ENCODE peak calls at places on chromosomes 3 and 15, in seven cellular contexts. V, A, E, S, T, G and I are unnamed samples.

GRCh38 chr3:4897765-4898453 is 81.3 kb upstream of the BHLHE40 start:
- DNase-seq in S (no peak), T (no peak), V (no peak), G (no peak), A (no peak), E (no peak), I (no peak)

GRCh38 chr3:104598848-104599501 is 767.7 kb upstream of the ALCAM start:
- DNase-seq in A (no peak), E (no peak), V (no peak), S (no peak), G (no peak), T (no peak), I (no peak)

GRCh38 chr3:40313975-40314860 is 4.7 kb downstream of the EIF1B start:
- DNase-seq in T (peak), V (no peak), E (no peak), A (no peak), G (no peak), S (peak), I (no peak)

GRCh38 chr15:85742186-85742751 is 52.5 kb downstream of the KLHL25 start:
- DNase-seq in E (no peak), T (no peak), S (no peak), G (no peak), A (no peak), V (peak), I (no peak)

GRCh38 chr3:159711560-159712333 is 276.9 kb upstream of the IL12A start:
- DNase-seq in V (peak), T (no peak), G (no peak), A (no peak), S (no peak), E (no peak), I (no peak)

GRCh38 chr15:45225506-45226273 is 26.3 kb upstream of the SLC28A2 start:
- DNase-seq in S (peak), T (peak), G (no peak), A (no peak), E (no peak), V (no peak), I (no peak)

GRCh38 chr3:188509316-188509715 is 355.4 kb downstream of the LPP start:
- DNase-seq in A (no peak), E (no peak), G (no peak), S (no peak), T (no peak), V (no peak), I (no peak)

GRCh38 chr15:44782516-44782915 is 46.2 kb downstream of the TRIM69 start:
- DNase-seq in S (no peak), G (no peak), T (no peak), V (no peak), A (no peak), E (no peak), I (no peak)

GRCh38 chr3:12442654-12443501 is 41.4 kb upstream of the TSEN2 start:
- DNase-seq in T (no peak), G (no peak), V (no peak), E (no peak), S (no peak), A (no peak), I (no peak)

GRCh38 chr3:184230603-184231528 is 1.5 kb downstream of the VWA5B2 start:
- DNase-seq in S (no peak), V (peak), E (no peak), A (peak), G (no peak), T (no peak), I (no peak)

GRCh38 chr3:32391643-32392529 is at the start of gene CMTM7:
- DNase-seq in E (peak), T (peak), V (peak), A (peak), S (peak), G (no peak), I (no peak)

GRCh38 chr3:30661107-30661873 is 54.9 kb downstream of the TGFBR2 start:
- DNase-seq in S (no peak), G (no peak), A (no peak), E (no peak), T (no peak), V (no peak), I (no peak)

GRCh38 chr3:70049761-70050160 is 50.2 kb downstream of the SAMMSON start:
- DNase-seq in E (no peak), T (no peak), S (no peak), V (no peak), A (no peak), G (no peak), I (no peak)

GRCh38 chr3:37862219-37862711 is 585 bp downstream of the CTDSPL start:
- DNase-seq in S (peak), A (peak), G (no peak), V (peak), T (no peak), E (peak), I (peak)

GRCh38 chr3:105869982-105870381 is 1.2 kb upstream of the CBLB start:
- DNase-seq in V (no peak), S (no peak), T (no peak), E (no peak), A (no peak), G (no peak), I (no peak)

GRCh38 chr3:43162573-43163084 is 56.8 kb upstream of the POMGNT2 start:
- DNase-seq in V (no peak), T (no peak), A (no peak), G (no peak), E (no peak), S (no peak), I (no peak)

GRCh38 chr15:85333132-85333831 is 47.1 kb upstream of the AKAP13 start:
- DNase-seq in V (no peak), G (no peak), E (no peak), A (no peak), S (no peak), T (no peak), I (no peak)

GRCh38 chr15:31197497-31198414 is 96.2 kb upstream of the TRPM1 start:
- DNase-seq in G (peak), A (peak), S (peak), T (peak), E (no peak), V (peak), I (no peak)

GRCh38 chr15:29139540-29140459 is 129.8 kb downstream of the NSMCE3 start:
- DNase-seq in T (no peak), V (peak), E (peak), A (peak), G (no peak), S (peak), I (peak)

GRCh38 chr3:194725346-194725745 is 39.7 kb downstream of the FAM43A start:
- DNase-seq in E (no peak), V (no peak), G (no peak), S (no peak), A (no peak), T (no peak), I (no peak)

GRCh38 chr3:95939235-95939824 is 875.1 kb upstream of the EPHA6 start:
- DNase-seq in S (no peak), V (no peak), E (no peak), T (no peak), A (no peak), G (no peak), I (no peak)

GRCh38 chr15:88152672-88153071 is 103.9 kb downstream of the NTRK3 start:
- DNase-seq in T (no peak), V (peak), E (no peak), G (no peak), S (no peak), A (no peak), I (no peak)

GRCh38 chr15:51470512-51470911 is 129.1 kb downstream of the GLDN start:
- DNase-seq in G (no peak), V (no peak), A (no peak), S (no peak), E (no peak), T (peak), I (no peak)

GRCh38 chr15:93861956-93862741 is 369.2 kb upstream of the MCTP2 start:
- DNase-seq in V (peak), S (no peak), E (no peak), T (no peak), A (no peak), G (no peak), I (no peak)

GRCh38 chr3:101846709-101847108 is 2.6 kb upstream of the NFKBIZ start:
- DNase-seq in E (no peak), V (no peak), T (no peak), G (no peak), A (no peak), S (no peak), I (no peak)

GRCh38 chr15:32717290-32718081 is at the start of gene GREM1:
- DNase-seq in A (peak), E (no peak), S (no peak), G (no peak), T (no peak), V (peak), I (peak)

GRCh38 chr3:36600413-36600812 is 163.9 kb downstream of the DCLK3 start:
- DNase-seq in A (no peak), E (no peak), G (no peak), S (no peak), V (no peak), T (no peak), I (no peak)

GRCh38 chr3:29065211-29065785 is 215.6 kb upstream of the RBMS3 start:
- DNase-seq in T (no peak), A (no peak), V (peak), S (no peak), E (no peak), G (no peak), I (no peak)

GRCh38 chr15:59222106-59222505 is 15.5 kb downstream of the LDHAL6B start:
- DNase-seq in V (no peak), E (no peak), G (no peak), S (no peak), A (no peak), T (no peak), I (no peak)

GRCh38 chr3:98645039-98645438 is 51.6 kb upstream of the CPOX start:
- DNase-seq in V (no peak), G (no peak), T (no peak), S (no peak), E (no peak), A (no peak), I (no peak)

GRCh38 chr3:4757056-4757948 is 221.9 kb upstream of the BHLHE40 start:
- DNase-seq in S (no peak), T (peak), A (no peak), E (no peak), G (no peak), V (no peak), I (no peak)

GRCh38 chr3:13657660-13658435 is 108.9 kb downstream of the FBLN2 start:
- DNase-seq in G (no peak), T (no peak), S (peak), V (peak), A (peak), E (peak), I (peak)

GRCh38 chr3:170914690-170915089 is 6.3 kb upstream of the EIF5A2 start:
- DNase-seq in A (no peak), T (no peak), G (no peak), S (no peak), E (no peak), V (no peak), I (no peak)

GRCh38 chr15:86773766-86774165 is 694.1 kb downstream of the AGBL1 start:
- DNase-seq in T (no peak), G (no peak), V (no peak), A (no peak), E (no peak), S (no peak), I (no peak)

GRCh38 chr3:33360136-33360825 is 79.9 kb downstream of the UBP1 start:
- DNase-seq in A (no peak), V (no peak), G (no peak), S (no peak), T (peak), E (no peak), I (no peak)

GRCh38 chr3:136195258-136196063 is 674 bp downstream of the MSL2 start:
- DNase-seq in S (peak), G (no peak), V (peak), A (peak), E (peak), T (peak), I (peak)

GRCh38 chr15:75307778-75308390 is 25.2 kb downstream of the GOLGA6D start:
- DNase-seq in E (no peak), G (no peak), V (peak), T (peak), S (peak), A (peak), I (peak)

GRCh38 chr15:98597666-98598065 is 50.7 kb upstream of the IGF1R start:
- DNase-seq in A (peak), S (no peak), T (no peak), E (no peak), V (no peak), G (no peak), I (no peak)
- TF ChIP-seq TAF1 in A (no peak), S (no peak), T (no peak), E (no peak), V (no peak), G (no peak), I (no peak)

DNA sequence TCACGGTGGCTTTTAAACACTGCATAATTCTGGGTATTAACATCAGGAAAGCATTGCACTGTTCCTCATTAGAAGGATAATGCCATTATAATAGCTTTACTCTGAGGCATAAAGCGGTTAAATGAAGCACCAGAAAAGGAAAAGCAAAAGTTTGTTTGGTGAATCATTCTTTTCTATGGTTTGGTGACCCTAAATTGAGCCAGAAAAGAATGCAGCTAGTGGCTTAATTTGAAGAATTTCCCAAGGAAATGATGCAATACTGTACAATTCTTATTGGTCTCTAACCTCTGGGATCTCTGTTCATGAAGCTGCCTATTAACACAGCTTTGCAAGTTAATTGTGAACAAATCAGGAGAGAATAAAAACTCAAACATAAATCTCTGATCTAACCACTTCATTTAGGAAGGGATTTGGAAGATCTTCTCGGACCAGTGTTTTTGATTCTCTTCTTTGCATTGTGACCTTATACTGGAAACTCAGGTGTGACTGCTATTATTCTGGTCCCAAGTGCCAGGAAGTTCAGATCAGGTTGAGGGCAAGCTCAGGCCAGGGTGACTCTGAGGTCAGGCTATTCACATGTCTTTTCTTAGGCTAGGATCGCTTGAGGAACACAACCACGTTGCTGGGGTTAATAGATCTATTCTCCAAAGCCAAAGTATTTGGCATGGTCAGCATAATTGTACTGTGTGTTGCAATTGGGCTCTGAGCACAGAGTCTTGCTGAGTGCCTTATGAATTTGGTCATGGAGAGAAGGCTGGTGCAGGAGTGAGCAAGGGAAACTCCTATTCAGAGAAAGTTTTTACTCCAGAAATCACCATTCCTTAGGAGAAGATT is 11.3 kb upstream of the DLG1 start:
- DNase-seq in S (no peak), E (no peak), V (no peak), G (no peak), A (no peak), T (no peak), I (no peak)
- TF ChIP-seq TAF1 in S (no peak), E (no peak), V (no peak), G (no peak), A (no peak), T (no peak), I (no peak)

GRCh38 chr3:64157150-64158035 is 67.9 kb downstream of the PRICKLE2 start:
- DNase-seq in G (no peak), A (no peak), V (peak), S (no peak), E (no peak), T (no peak), I (no peak)
- TF ChIP-seq TAF1 in G (no peak), A (no peak), V (no peak), S (no peak), E (no peak), T (no peak), I (no peak)

GRCh38 chr15:97623091-97623661 is 337.3 kb upstream of the ARRDC4 start:
- DNase-seq in A (no peak), E (no peak), G (no peak), V (no peak), T (no peak), S (no peak), I (no peak)
- TF ChIP-seq TAF1 in A (no peak), E (no peak), G (no peak), V (no peak), T (no peak), S (no peak), I (no peak)